ENCODE peak calls at places on chromosomes 3 and 15, in five cellular contexts. K is GM12864; E is activated T-helper 9 cell treated with anti-CD3 and anti-CD28 coated beads, Interleukin-2, amount 50 U/mL, for 16 hours; J is iPS DF 19.7; S is amniotic epithelial cell. U is an unnamed sample.

GRCh38 chr3:61646360-61646759 is 85.0 kb downstream of the PTPRG start:
- DNase-seq in S (no peak), K (no peak), E (no peak), J (no peak), U (no peak)

GRCh38 chr3:32848215-32848614 is 30.4 kb downstream of the TRIM71 start:
- DNase-seq in J (no peak), E (no peak), K (no peak), S (peak; percentile 49), U (no peak)

GRCh38 chr3:65534825-65535224 is 503.9 kb downstream of the MAGI1 start:
- DNase-seq in S (no peak), J (no peak), K (no peak), E (no peak), U (no peak)

GRCh38 chr3:194761384-194761783 is 75.7 kb downstream of the FAM43A start:
- DNase-seq in K (no peak), J (no peak), E (no peak), S (no peak), U (no peak)

GRCh38 chr15:58078591-58078990 is 13.1 kb upstream of the ALDH1A2 start:
- DNase-seq in S (no peak), K (no peak), J (no peak), E (no peak), U (no peak)

GRCh38 chr15:37045859-37046318 is 54.5 kb downstream of the MEIS2 start:
- DNase-seq in E (no peak), K (no peak), S (no peak), J (peak; percentile 42), U (no peak)

GRCh38 chr15:45664451-45664850 is 29.6 kb downstream of the SQOR start:
- DNase-seq in J (no peak), K (no peak), S (peak; percentile 49), E (no peak), U (no peak)

GRCh38 chr3:49625971-49626640 is 48.0 kb upstream of the APEH start:
- DNase-seq in J (no peak), S (peak; percentile 11), K (no peak), E (no peak), U (no peak)

GRCh38 chr3:195187609-195188529 is 83.1 kb downstream of the XXYLT1 start:
- DNase-seq in S (peak; percentile 31), J (no peak), E (no peak), K (no peak), U (no peak)

GRCh38 chr3:104977719-104978118 is 389.0 kb upstream of the ALCAM start:
- DNase-seq in K (no peak), J (no peak), S (no peak), E (no peak), U (no peak)

GRCh38 chr3:98779936-98780335 is 16.8 kb downstream of the ST3GAL6 start:
- DNase-seq in K (no peak), E (no peak), J (no peak), S (peak; percentile 97), U (no peak)

GRCh38 chr3:161274691-161275298 is 53.7 kb downstream of the NMD3 start:
- DNase-seq in K (peak; percentile 31), S (peak; percentile 57), J (peak; percentile 23), E (no peak), U (no peak)

GRCh38 chr3:119597548-119598288 is at the start of gene PLA1A:
- DNase-seq in J (no peak), E (no peak), K (no peak), S (no peak), U (no peak)

GRCh38 chr3:37248179-37248578 is 73.8 kb upstream of the LRRFIP2 start:
- DNase-seq in S (no peak), J (no peak), K (no peak), E (no peak), U (no peak)

GRCh38 chr15:98609144-98609852 is 39.0 kb upstream of the IGF1R start:
- DNase-seq in E (no peak), S (peak; percentile 45), K (no peak), J (peak; percentile 78), U (no peak)

GRCh38 chr3:66200147-66200546 is 20.7 kb upstream of the SLC25A26 start:
- DNase-seq in E (no peak), S (no peak), J (no peak), K (no peak), U (no peak)

GRCh38 chr15:81182746-81183402 is 13.8 kb upstream of the IL16 start:
- DNase-seq in S (no peak), K (no peak), J (no peak), E (no peak), U (no peak)